ENCODE peak calls at places on chromosomes 3 and 15, in eight cellular contexts. F is mucosa of gallbladder; S is IMR-90; U is NCI-H146; I is tibial artery; Q is effector CD4-positive, alpha-beta T cell; Y is hypothalamus; C is fibroblast of gingiva. X is an unnamed sample.

GRCh38 chr3:124986153-124987143 is 51.9 kb upstream of the MUC13 start:
- DNase-seq in F (peak; percentile 30), S (peak; percentile 96), U (peak; percentile 42), I (peak; percentile 40), Q (no peak), Y (no peak), C (peak; percentile 71), X (no peak)

GRCh38 chr3:196499061-196499460 is 4.5 kb downstream of the RNF168 start:
- DNase-seq in F (no peak), S (peak; percentile 32), U (no peak), I (no peak), Q (no peak), Y (no peak), C (peak; percentile 36), X (no peak)

GRCh38 chr15:70251246-70251990 is 153.7 kb upstream of the TLE3 start:
- DNase-seq in F (no peak), S (no peak), U (peak; percentile 69), I (no peak), Q (no peak), Y (no peak), C (no peak), X (peak; percentile 68)

GRCh38 chr15:68818088-68818670 is 2.5 kb downstream of the ANP32A start:
- DNase-seq in F (peak; percentile 63), S (peak; percentile 54), U (peak; percentile 78), I (peak; percentile 66), Q (peak; percentile 50), Y (no peak), C (peak; percentile 81), X (peak; percentile 87)

GRCh38 chr15:40928975-40929729 is at the start of gene DLL4:
- DNase-seq in F (no peak), S (peak; percentile 59), U (peak; percentile 94), I (peak; percentile 55), Q (no peak), Y (no peak), C (peak; percentile 16), X (no peak)

GRCh38 chr15:34070003-34070402 is 31.0 kb upstream of the AVEN start:
- DNase-seq in F (no peak), S (no peak), U (no peak), I (no peak), Q (no peak), Y (no peak), C (no peak), X (no peak)

GRCh38 chr15:40279437-40280141 is 3.3 kb downstream of the ANKRD63 start:
- DNase-seq in F (peak; percentile 67), S (no peak), U (peak; percentile 87), I (peak; percentile 62), Q (peak; percentile 65), Y (peak; percentile 4), C (peak; percentile 21), X (peak; percentile 79)

GRCh38 chr3:183817111-183817510 is 8.3 kb downstream of the MAP6D1 start:
- DNase-seq in F (no peak), S (no peak), U (no peak), I (no peak), Q (no peak), Y (no peak), C (no peak), X (peak; percentile 35)

GRCh38 chr15:45773149-45773548 is 138.3 kb downstream of the SQOR start:
- DNase-seq in F (no peak), S (peak; percentile 16), U (no peak), I (no peak), Q (no peak), Y (no peak), C (no peak), X (no peak)

GRCh38 chr15:41940441-41940857 is 31.9 kb downstream of the EHD4 start:
- DNase-seq in F (no peak), S (peak; percentile 87), U (no peak), I (no peak), Q (peak; percentile 37), Y (no peak), C (peak; percentile 20), X (no peak)

GRCh38 chr15:62119224-62119925 is 45.7 kb downstream of the C2CD4B start:
- DNase-seq in F (no peak), S (peak; percentile 97), U (peak; percentile 33), I (no peak), Q (no peak), Y (no peak), C (peak; percentile 89), X (no peak)

GRCh38 chr3:13768453-13768852 is 111.4 kb downstream of the WNT7A start:
- DNase-seq in F (no peak), S (no peak), U (no peak), I (no peak), Q (no peak), Y (no peak), C (no peak), X (no peak)

GRCh38 chr3:170356596-170357175 is 829 bp upstream of the SKIL start:
- DNase-seq in F (peak; percentile 66), S (peak; percentile 74), U (peak; percentile 98), I (peak; percentile 81), Q (peak; percentile 35), Y (no peak), C (peak; percentile 80), X (peak; percentile 95)

GRCh38 chr15:65638107-65638506 is 16.4 kb downstream of the SLC24A1 start:
- DNase-seq in F (no peak), S (no peak), U (no peak), I (no peak), Q (no peak), Y (no peak), C (no peak), X (no peak)

GRCh38 chr3:9732080-9732752 is 681 bp downstream of the BRPF1 start:
- DNase-seq in F (no peak), S (no peak), U (no peak), I (no peak), Q (peak; percentile 26), Y (no peak), C (no peak), X (peak; percentile 84)

GRCh38 chr3:139528281-139528680 is 11.3 kb downstream of the RBP1 start:
- DNase-seq in F (no peak), S (no peak), U (no peak), I (no peak), Q (no peak), Y (no peak), C (no peak), X (no peak)

GRCh38 chr3:43025423-43025822 is 46.3 kb downstream of the GASK1A start:
- DNase-seq in F (no peak), S (no peak), U (no peak), I (no peak), Q (no peak), Y (no peak), C (no peak), X (no peak)

GRCh38 chr15:62895139-62895866 is 147.2 kb upstream of the TPM1 start:
- DNase-seq in F (no peak), S (peak; percentile 88), U (peak; percentile 33), I (no peak), Q (no peak), Y (no peak), C (no peak), X (no peak)

GRCh38 chr15:34490421-34491193 is 53.0 kb upstream of the GOLGA8A start:
- DNase-seq in F (no peak), S (no peak), U (no peak), I (no peak), Q (no peak), Y (no peak), C (no peak), X (no peak)

GRCh38 chr15:37981781-37982180 is 47.3 kb downstream of the TMCO5A start:
- DNase-seq in F (no peak), S (peak; percentile 55), U (peak; percentile 16), I (no peak), Q (no peak), Y (no peak), C (peak; percentile 59), X (no peak)

GRCh38 chr3:134449277-134449676 is 36.5 kb downstream of the ANAPC13 start:
- DNase-seq in F (peak; percentile 65), S (peak; percentile 45), U (peak; percentile 68), I (peak; percentile 41), Q (no peak), Y (no peak), C (peak; percentile 54), X (no peak)

GRCh38 chr3:156132313-156132712 is 11.9 kb downstream of the KCNAB1 start:
- DNase-seq in F (no peak), S (no peak), U (no peak), I (no peak), Q (no peak), Y (no peak), C (no peak), X (no peak)

GRCh38 chr3:61315874-61316273 is 64.6 kb upstream of the FHIT start:
- DNase-seq in F (peak; percentile 23), S (no peak), U (no peak), I (no peak), Q (no peak), Y (no peak), C (no peak), X (no peak)

GRCh38 chr15:56428821-56429458 is 36.0 kb downstream of the MNS1 start:
- DNase-seq in F (no peak), S (peak; percentile 39), U (peak; percentile 32), I (no peak), Q (no peak), Y (no peak), C (peak; percentile 19), X (no peak)

GRCh38 chr15:70561885-70562284 is 201.5 kb downstream of the UACA start:
- DNase-seq in F (no peak), S (no peak), U (no peak), I (no peak), Q (no peak), Y (no peak), C (no peak), X (no peak)

GRCh38 chr3:180319461-180319860 is 282.5 kb upstream of the TTC14 start:
- DNase-seq in F (no peak), S (peak; percentile 40), U (no peak), I (no peak), Q (no peak), Y (no peak), C (no peak), X (no peak)

GRCh38 chr3:115418583-115418982 is 204.7 kb upstream of the GAP43 start:
- DNase-seq in F (no peak), S (no peak), U (peak; percentile 34), I (no peak), Q (no peak), Y (no peak), C (no peak), X (no peak)